ENCODE peak calls at places on chromosomes 11 and 22, in ten cellular contexts. I is CD4-positive, CD25-positive, alpha-beta regulatory T cell; G is neuronal stem cell; M is tibial nerve; P is sigmoid colon; O is cardiac muscle cell; F is psoas muscle; Y is caudate nucleus; Z is spleen; T is IMR-90. D is an unnamed sample.

GRCh38 chr22:34414467-34415440 is 494.5 kb upstream of the LARGE1 start:
- DNase-seq in I (peak), G (peak), M (no peak), P (no peak), O (peak), F (no peak), Y (no peak), Z (no peak), T (no peak), D (peak)

GRCh38 chr11:47714554-47715081 is 551 bp downstream of the AGBL2 start:
- DNase-seq in I (peak), G (peak), M (peak), P (peak), O (peak), F (peak), Y (no peak), Z (peak), T (no peak), D (peak)

GRCh38 chr11:58867556-58867955 is 23.1 kb upstream of the GLYATL2 start:
- DNase-seq in I (no peak), G (no peak), M (no peak), P (no peak), O (no peak), F (no peak), Y (no peak), Z (no peak), T (no peak), D (no peak)

GRCh38 chr11:25902476-25902875 is 429.5 kb upstream of the ANO3 start:
- DNase-seq in I (no peak), G (no peak), M (no peak), P (no peak), O (no peak), F (no peak), Y (no peak), Z (no peak), T (no peak), D (no peak)

GRCh38 chr11:66068923-66069714 is 953 bp upstream of the PACS1 start:
- DNase-seq in I (peak), G (no peak), M (peak), P (no peak), O (peak), F (peak), Y (peak), Z (peak), T (peak), D (peak)

GRCh38 chr22:46269564-46269963 is 1.8 kb downstream of the TTC38 start:
- DNase-seq in I (no peak), G (no peak), M (no peak), P (no peak), O (no peak), F (no peak), Y (no peak), Z (no peak), T (no peak), D (no peak)

GRCh38 chr11:110518809-110519514 is 89.2 kb downstream of the FDX1 start:
- DNase-seq in I (no peak), G (no peak), M (no peak), P (no peak), O (no peak), F (no peak), Y (no peak), Z (no peak), T (no peak), D (no peak)

GRCh38 chr11:11230802-11231562 is 122.1 kb downstream of the CSNK2A3 start:
- DNase-seq in I (no peak), G (no peak), M (peak), P (no peak), O (peak), F (no peak), Y (no peak), Z (no peak), T (no peak), D (peak)

GRCh38 chr11:68037481-68038225 is 1.2 kb upstream of the TCIRG1 start:
- DNase-seq in I (peak), G (no peak), M (no peak), P (peak), O (no peak), F (no peak), Y (no peak), Z (peak), T (no peak), D (no peak)

GRCh38 chr11:32088117-32088941 is 2.5 kb upstream of the RCN1 start:
- DNase-seq in I (no peak), G (no peak), M (peak), P (no peak), O (peak), F (no peak), Y (peak), Z (no peak), T (peak), D (no peak)

GRCh38 chr11:59668188-59668949 is 468 bp downstream of the PATL1 start:
- DNase-seq in I (no peak), G (peak), M (peak), P (peak), O (peak), F (peak), Y (peak), Z (peak), T (peak), D (no peak)

GRCh38 chr22:44030051-44030701 is 6.1 kb downstream of the PARVB start:
- DNase-seq in I (no peak), G (no peak), M (no peak), P (no peak), O (no peak), F (no peak), Y (no peak), Z (peak), T (no peak), D (no peak)

GRCh38 chr11:114774599-114775365 is 96.5 kb downstream of the NXPE2 start:
- DNase-seq in I (peak), G (peak), M (no peak), P (no peak), O (peak), F (peak), Y (peak), Z (no peak), T (peak), D (peak)

GRCh38 chr11:22341582-22341919 is 3.4 kb downstream of the SLC17A6 start:
- DNase-seq in I (no peak), G (no peak), M (no peak), P (no peak), O (no peak), F (no peak), Y (no peak), Z (no peak), T (no peak), D (no peak)

GRCh38 chr11:12529793-12530192 is 144.4 kb upstream of the TEAD1 start:
- DNase-seq in I (no peak), G (no peak), M (no peak), P (no peak), O (no peak), F (no peak), Y (no peak), Z (no peak), T (peak), D (no peak)

GRCh38 chr11:110531056-110531756 is 101.5 kb downstream of the FDX1 start:
- DNase-seq in I (no peak), G (no peak), M (peak), P (no peak), O (peak), F (no peak), Y (no peak), Z (no peak), T (peak), D (no peak)

GRCh38 chr11:88420165-88420781 is 82.7 kb upstream of the CTSC start:
- DNase-seq in I (no peak), G (no peak), M (peak), P (no peak), O (no peak), F (peak), Y (no peak), Z (no peak), T (peak), D (no peak)

GRCh38 chr11:65883786-65884715 is 4.2 kb downstream of the FIBP start:
- DNase-seq in I (no peak), G (no peak), M (no peak), P (peak), O (no peak), F (no peak), Y (no peak), Z (peak), T (no peak), D (no peak)

GRCh38 chr11:134224710-134225662 is 515 bp downstream of the VPS26B start:
- DNase-seq in I (peak), G (peak), M (no peak), P (peak), O (peak), F (peak), Y (peak), Z (peak), T (peak), D (peak)

GRCh38 chr11:16881074-16881709 is 133.0 kb downstream of the PLEKHA7 start:
- DNase-seq in I (no peak), G (no peak), M (no peak), P (peak), O (peak), F (peak), Y (peak), Z (no peak), T (peak), D (peak)

GRCh38 chr11:67311556-67312082 is 8.3 kb downstream of the SSH3 start:
- DNase-seq in I (no peak), G (no peak), M (no peak), P (no peak), O (no peak), F (no peak), Y (no peak), Z (peak), T (no peak), D (no peak)

GRCh38 chr22:22219140-22219996 is 25.2 kb upstream of the VPREB1 start:
- DNase-seq in I (no peak), G (no peak), M (no peak), P (no peak), O (no peak), F (no peak), Y (no peak), Z (no peak), T (no peak), D (no peak)

GRCh38 chr11:72354356-72355115 is 79.8 kb downstream of the CLPB start:
- DNase-seq in I (no peak), G (no peak), M (no peak), P (no peak), O (no peak), F (no peak), Y (no peak), Z (no peak), T (peak), D (no peak)

GRCh38 chr22:26671317-26672059 is 14.1 kb downstream of the MIAT start:
- DNase-seq in I (peak), G (no peak), M (peak), P (peak), O (no peak), F (peak), Y (no peak), Z (peak), T (no peak), D (peak)

GRCh38 chr11:83120328-83120727 is 36.6 kb upstream of the PCF11 start:
- DNase-seq in I (no peak), G (no peak), M (no peak), P (no peak), O (no peak), F (no peak), Y (no peak), Z (no peak), T (peak), D (no peak)

GRCh38 chr11:65448418-65449196 is 26.0 kb downstream of the NEAT1 start:
- DNase-seq in I (peak), G (no peak), M (no peak), P (peak), O (no peak), F (peak), Y (no peak), Z (no peak), T (peak), D (peak)

GRCh38 chr11:27697679-27698275 is 2.5 kb downstream of the BDNF start:
- DNase-seq in I (no peak), G (no peak), M (no peak), P (no peak), O (no peak), F (no peak), Y (no peak), Z (no peak), T (no peak), D (no peak)

GRCh38 chr11:104005234-104005855 is 31.1 kb upstream of the DDI1 start:
- DNase-seq in I (no peak), G (no peak), M (no peak), P (no peak), O (no peak), F (no peak), Y (no peak), Z (no peak), T (peak), D (no peak)

GRCh38 chr11:9802291-9802861 is 138.5 kb downstream of the SWAP70 start:
- DNase-seq in I (no peak), G (no peak), M (peak), P (no peak), O (no peak), F (no peak), Y (no peak), Z (no peak), T (peak), D (no peak)

GRCh38 chr11:66371627-66372415 is at the start of gene SLC29A2:
- DNase-seq in I (peak), G (peak), M (no peak), P (no peak), O (peak), F (peak), Y (peak), Z (peak), T (no peak), D (peak)

GRCh38 chr11:112343368-112344039 is 82.8 kb upstream of the PLET1 start:
- DNase-seq in I (no peak), G (no peak), M (no peak), P (no peak), O (no peak), F (no peak), Y (no peak), Z (no peak), T (peak), D (no peak)

GRCh38 chr11:44593194-44593593 is 27.7 kb downstream of the CD82 start:
- DNase-seq in I (no peak), G (no peak), M (no peak), P (peak), O (peak), F (peak), Y (peak), Z (no peak), T (no peak), D (no peak)
- H3K27ac ChIP-seq in I (peak), G (peak), M (peak), P (peak), O (peak), F (peak), Y (peak), Z (no peak), T (no peak), D (peak)

GRCh38 chr11:340539-341512 is 20.2 kb upstream of the IFITM3 start:
- DNase-seq in I (no peak), G (no peak), M (no peak), P (no peak), O (no peak), F (no peak), Y (no peak), Z (no peak), T (no peak), D (no peak)
- H3K27ac ChIP-seq in I (no peak), G (no peak), M (peak), P (no peak), O (no peak), F (no peak), Y (no peak), Z (no peak), T (no peak), D (no peak)

GRCh38 chr11:63488789-63489188 is 2.2 kb downstream of the PLAAT5 start:
- DNase-seq in I (no peak), G (no peak), M (no peak), P (no peak), O (no peak), F (no peak), Y (no peak), Z (no peak), T (no peak), D (no peak)

GRCh38 chr11:63491240-63491587 is 247 bp upstream of the PLAAT5 start:
- DNase-seq in I (no peak), G (no peak), M (no peak), P (no peak), O (no peak), F (no peak), Y (no peak), Z (no peak), T (no peak), D (no peak)

GRCh38 chr11:63490551-63491239 is at the start of gene PLAAT5:
- DNase-seq in I (no peak), G (peak), M (no peak), P (peak), O (peak), F (peak), Y (no peak), Z (peak), T (no peak), D (no peak)

GRCh38 chr11:63491614-63492372 is 826 bp upstream of the PLAAT5 start:
- DNase-seq in I (peak), G (no peak), M (no peak), P (no peak), O (no peak), F (no peak), Y (no peak), Z (no peak), T (peak), D (no peak)

GRCh38 chr11:63489879-63490278 is 1.1 kb downstream of the PLAAT5 start:
- DNase-seq in I (no peak), G (no peak), M (no peak), P (no peak), O (no peak), F (no peak), Y (no peak), Z (no peak), T (no peak), D (no peak)
- H3K27ac ChIP-seq in I (no peak), G (no peak), M (peak), P (peak), O (no peak), F (no peak), Y (peak), Z (no peak), T (no peak), D (no peak)

GRCh38 chr11:96188625-96189006 is 154.4 kb downstream of the MAML2 start:
- DNase-seq in I (no peak), G (no peak), M (no peak), P (no peak), O (no peak), F (no peak), Y (no peak), Z (no peak), T (peak), D (no peak)
- H3K27ac ChIP-seq in I (no peak), G (no peak), M (no peak), P (peak), O (no peak), F (no peak), Y (peak), Z (no peak), T (peak), D (no peak)

GRCh38 chr11:76147106-76147735 is 59.1 kb downstream of the WNT11 start:
- DNase-seq in I (no peak), G (no peak), M (no peak), P (no peak), O (no peak), F (no peak), Y (no peak), Z (no peak), T (no peak), D (no peak)
- H3K27ac ChIP-seq in I (no peak), G (no peak), M (no peak), P (no peak), O (peak), F (no peak), Y (no peak), Z (no peak), T (no peak), D (no peak)

GRCh38 chr11:75151346-75152047 is 590 bp downstream of the SLCO2B1 start:
- DNase-seq in I (no peak), G (no peak), M (no peak), P (no peak), O (no peak), F (no peak), Y (no peak), Z (no peak), T (no peak), D (no peak)

GRCh38 chr11:75152651-75153553 is 2.0 kb downstream of the SLCO2B1 start:
- DNase-seq in I (no peak), G (no peak), M (no peak), P (no peak), O (no peak), F (no peak), Y (no peak), Z (no peak), T (no peak), D (no peak)

GRCh38 chr11:75150079-75150478 is 828 bp upstream of the SLCO2B1 start:
- DNase-seq in I (no peak), G (no peak), M (no peak), P (no peak), O (no peak), F (no peak), Y (no peak), Z (no peak), T (no peak), D (no peak)

GRCh38 chr11:75152090-75152489 is 1.2 kb downstream of the SLCO2B1 start:
- DNase-seq in I (no peak), G (no peak), M (no peak), P (no peak), O (no peak), F (no peak), Y (no peak), Z (no peak), T (no peak), D (no peak)

DNA sequence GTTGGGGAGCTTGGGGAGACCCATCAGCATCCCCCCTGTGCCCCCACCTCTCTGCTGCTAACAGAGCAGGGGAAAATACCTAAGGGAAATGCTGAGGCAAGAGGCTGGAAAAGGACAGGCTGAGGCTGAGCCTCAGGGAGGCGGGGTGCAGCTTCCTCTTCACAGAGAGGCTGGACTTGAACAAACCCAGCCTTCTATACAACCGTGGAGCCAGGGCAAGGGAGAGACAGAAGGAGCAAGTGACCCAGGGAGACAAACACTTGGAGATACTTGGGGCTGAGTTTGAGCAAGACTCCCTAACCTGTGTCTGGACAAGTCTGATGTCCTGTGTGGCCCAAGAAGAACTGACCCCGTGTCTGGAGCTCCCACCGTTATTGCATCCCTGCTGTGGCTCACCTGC is at the start of gene SLCO2B1:
- DNase-seq in I (no peak), G (no peak), M (peak), P (no peak), O (no peak), F (no peak), Y (no peak), Z (no peak), T (no peak), D (no peak)
- H3K27ac ChIP-seq in I (no peak), G (no peak), M (peak), P (peak), O (no peak), F (no peak), Y (peak), Z (no peak), T (no peak), D (no peak)